ENCODE peak calls at places on chromosomes 12 and 14, in six cellular contexts. D, W, K, F, S and I are unnamed samples.

GRCh38 chr12:98856897-98857540 is 211.9 kb downstream of the APAF1 start:
- DNase-seq in D (peak), S (no peak), F (peak), W (no peak), K (peak), I (peak)

GRCh38 chr14:71454513-71455332 is 477.5 kb upstream of the RGS6 start:
- DNase-seq in S (no peak), D (no peak), K (no peak), W (no peak), F (no peak), I (no peak)

GRCh38 chr14:49892301-49892635 is 614 bp upstream of the ARF6 start:
- DNase-seq in F (no peak), W (peak), S (peak), D (no peak), K (peak), I (peak)

GRCh38 chr14:99057684-99058083 is 214.3 kb downstream of the BCL11B start:
- DNase-seq in K (no peak), D (no peak), F (no peak), W (no peak), S (no peak), I (no peak)

GRCh38 chr14:92475037-92475436 is 38.5 kb upstream of the RIN3 start:
- DNase-seq in S (no peak), D (no peak), K (no peak), F (no peak), W (no peak), I (no peak)

GRCh38 chr14:21723431-21724045 is 49.9 kb upstream of the OR4E1 start:
- DNase-seq in W (no peak), K (peak), F (peak), S (peak), D (peak), I (peak)

GRCh38 chr12:80293759-80294158 is 150.3 kb upstream of the PTPRQ start:
- DNase-seq in K (no peak), D (no peak), W (no peak), F (no peak), S (no peak), I (no peak)

GRCh38 chr14:100526632-100527031 is 60.6 kb downstream of the BEGAIN start:
- DNase-seq in S (no peak), D (no peak), K (no peak), W (peak), F (no peak), I (no peak)

GRCh38 chr12:110002691-110003515 is 3.7 kb downstream of the ANKRD13A start:
- DNase-seq in S (no peak), F (no peak), W (peak), K (no peak), D (no peak), I (no peak)

GRCh38 chr12:132593521-132593920 is 16.9 kb downstream of the LRCOL1 start:
- DNase-seq in D (no peak), F (no peak), W (no peak), K (no peak), S (no peak), I (no peak)

GRCh38 chr12:6197996-6198395 is 2.2 kb upstream of the CD9 start:
- DNase-seq in W (no peak), D (no peak), S (no peak), K (no peak), F (peak), I (no peak)
- H2BK120ac ChIP-seq in W (peak), D (no peak), S (no peak), K (no peak), F (no peak), I (no peak)

GRCh38 chr12:75683220-75683619 is 171.8 kb upstream of the KRR1 start:
- DNase-seq in K (no peak), D (no peak), W (no peak), S (no peak), F (no peak), I (no peak)
- H2BK15ac ChIP-seq in K (no peak), D (no peak), W (peak), S (no peak), F (no peak), I (no peak)

DNA sequence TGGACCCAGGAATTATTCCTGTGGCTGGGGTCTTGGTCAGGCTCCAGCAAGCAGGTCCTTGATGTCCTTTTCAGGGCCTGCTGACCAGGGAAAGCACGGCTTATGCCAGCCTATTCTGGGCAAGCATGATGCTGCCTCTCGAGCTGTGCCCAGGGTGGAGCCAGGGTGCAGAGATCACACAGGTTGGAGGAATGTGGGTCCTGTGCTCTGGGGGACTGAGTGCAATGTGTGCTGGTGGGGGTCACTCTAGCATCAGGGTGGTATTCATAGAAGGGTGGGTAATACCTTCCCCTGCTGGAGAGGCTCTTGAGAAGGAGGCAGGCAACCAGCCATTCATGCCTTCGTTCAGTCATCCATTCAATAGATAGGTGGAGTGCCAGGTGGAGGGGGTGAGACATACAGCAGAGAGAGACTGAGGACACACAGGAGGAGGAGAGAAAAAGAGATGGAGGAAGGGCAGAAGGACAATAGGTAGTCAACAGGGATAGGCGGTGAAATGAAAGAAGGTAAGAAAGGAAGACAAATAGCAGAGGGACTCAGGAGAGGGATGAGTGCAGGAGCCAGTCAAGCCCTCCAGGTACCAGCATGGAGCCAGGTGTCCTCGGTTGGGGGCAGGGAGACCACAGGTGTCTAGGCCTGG is 5.1 kb upstream of the ZNF385A start:
- DNase-seq in D (no peak), F (no peak), K (no peak), S (no peak), W (no peak), I (no peak)
- H4K8ac ChIP-seq in D (no peak), F (no peak), K (no peak), S (peak), W (no peak), I (no peak)

GRCh38 chr12:3998968-3999792 is 126.0 kb upstream of the PARP11 start:
- DNase-seq in F (no peak), W (no peak), K (no peak), S (no peak), D (no peak), I (peak)

GRCh38 chr12:3996322-3996721 is 123.1 kb upstream of the PARP11 start:
- DNase-seq in D (no peak), W (no peak), F (no peak), K (no peak), S (no peak), I (no peak)

GRCh38 chr12:3999904-4000303 is 126.7 kb upstream of the PARP11 start:
- DNase-seq in K (no peak), D (no peak), F (no peak), W (no peak), S (no peak), I (no peak)

GRCh38 chr12:4001031-4001430 is 127.8 kb upstream of the PARP11 start:
- DNase-seq in F (no peak), W (no peak), D (no peak), S (no peak), K (no peak), I (no peak)

DNA sequence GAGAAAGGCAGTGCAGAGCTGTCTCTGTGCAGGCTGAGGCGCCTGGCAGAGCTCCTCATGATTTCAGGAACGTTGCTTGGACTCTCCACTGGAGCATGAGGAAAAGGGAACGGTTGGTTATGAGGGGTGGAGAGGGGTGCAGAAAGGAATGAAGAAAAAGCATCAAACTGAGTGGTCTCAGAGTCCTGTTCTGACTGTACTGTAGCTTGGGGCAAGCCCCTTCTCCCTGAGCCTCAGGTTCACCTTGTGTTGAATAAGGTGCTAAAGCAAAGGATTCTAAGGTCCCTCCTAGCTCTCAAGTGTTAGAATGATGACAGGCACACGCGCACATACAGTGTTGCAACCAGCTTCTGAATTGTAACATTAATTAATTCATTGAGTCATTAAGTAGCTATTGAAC is 125.2 kb upstream of the PARP11 start:
- DNase-seq in F (no peak), S (no peak), W (no peak), D (no peak), K (no peak), I (no peak)
- H2BK120ac ChIP-seq in F (no peak), S (no peak), W (no peak), D (no peak), K (no peak), I (peak)

DNA sequence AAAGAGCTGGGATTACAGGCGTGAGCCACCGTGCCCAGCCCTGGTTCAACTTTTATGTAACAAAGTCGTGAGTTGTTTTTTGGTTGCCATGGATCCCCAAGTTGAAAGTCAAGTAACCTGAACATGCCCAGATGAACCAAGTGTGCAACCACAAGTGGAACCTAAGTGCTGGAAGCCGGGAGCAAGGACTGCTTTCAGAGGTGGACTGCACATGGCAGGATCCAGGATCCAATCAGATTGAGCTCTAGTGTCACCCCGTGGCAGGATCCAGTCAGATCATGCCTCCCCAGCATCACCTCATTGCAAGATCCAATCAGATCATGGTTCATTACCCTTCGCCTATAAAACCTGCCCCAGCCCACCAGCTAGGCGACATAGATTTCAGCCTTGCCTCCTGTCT is 43.8 kb upstream of the VASH1 start:
- DNase-seq in W (no peak), F (no peak), K (no peak), S (no peak), D (no peak), I (no peak)
- H2BK15ac ChIP-seq in W (no peak), F (no peak), K (no peak), S (no peak), D (no peak), I (no peak)

GRCh38 chr12:114664661-114665320 is 19.2 kb downstream of the TBX3 start:
- DNase-seq in S (no peak), W (no peak), K (no peak), D (peak), F (peak), I (peak)

GRCh38 chr12:114658002-114658441 is 26.0 kb downstream of the TBX3 start:
- DNase-seq in K (no peak), W (peak), F (no peak), S (peak), D (no peak), I (no peak)

GRCh38 chr12:114662512-114663177 is 21.3 kb downstream of the TBX3 start:
- DNase-seq in K (no peak), S (peak), D (peak), F (peak), W (peak), I (peak)

GRCh38 chr12:114659084-114659483 is 24.9 kb downstream of the TBX3 start:
- DNase-seq in W (no peak), K (no peak), S (no peak), F (no peak), D (no peak), I (no peak)

DNA sequence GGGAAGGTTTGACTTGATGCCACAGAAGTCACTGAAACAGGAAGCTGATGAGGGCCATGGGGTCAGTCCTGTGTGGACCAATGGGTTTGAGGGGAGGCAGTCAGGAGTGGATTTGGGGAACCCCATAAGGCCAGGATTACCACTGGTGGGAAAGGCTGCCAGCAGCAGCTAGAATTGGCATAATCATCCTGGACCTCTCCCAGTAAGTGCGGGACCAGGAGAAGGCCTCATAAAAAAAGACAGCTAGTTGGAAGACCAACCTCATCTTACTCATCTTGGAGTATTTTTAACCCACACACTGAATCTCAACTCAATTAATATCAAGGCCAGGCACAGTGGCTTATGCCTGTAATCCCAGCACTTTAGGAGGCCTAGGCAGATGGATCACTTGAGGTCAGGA is 22.7 kb downstream of the TBX3 start:
- DNase-seq in K (no peak), W (peak), S (no peak), F (no peak), D (no peak), I (no peak)
- H4K8ac ChIP-seq in K (no peak), W (no peak), S (no peak), F (no peak), D (no peak), I (no peak)

GRCh38 chr12:58459191-58459590 is 461.1 kb downstream of the LRIG3 start:
- DNase-seq in D (no peak), F (no peak), K (no peak), S (no peak), W (peak), I (no peak)
- H2BK120ac ChIP-seq in D (no peak), F (no peak), K (no peak), S (no peak), W (no peak), I (no peak)

GRCh38 chr12:15164997-15165659 is 56.1 kb downstream of the RERG start:
- DNase-seq in S (peak), D (no peak), K (no peak), W (no peak), F (no peak), I (peak)

GRCh38 chr12:15163577-15163976 is 57.6 kb downstream of the RERG start:
- DNase-seq in W (no peak), K (no peak), S (peak), F (no peak), D (no peak), I (peak)

GRCh38 chr12:15172423-15172822 is 48.8 kb downstream of the RERG start:
- DNase-seq in K (no peak), W (no peak), D (no peak), F (no peak), S (no peak), I (no peak)

GRCh38 chr12:15171015-15171646 is 50.1 kb downstream of the RERG start:
- DNase-seq in D (no peak), K (no peak), S (no peak), F (no peak), W (no peak), I (peak)

DNA sequence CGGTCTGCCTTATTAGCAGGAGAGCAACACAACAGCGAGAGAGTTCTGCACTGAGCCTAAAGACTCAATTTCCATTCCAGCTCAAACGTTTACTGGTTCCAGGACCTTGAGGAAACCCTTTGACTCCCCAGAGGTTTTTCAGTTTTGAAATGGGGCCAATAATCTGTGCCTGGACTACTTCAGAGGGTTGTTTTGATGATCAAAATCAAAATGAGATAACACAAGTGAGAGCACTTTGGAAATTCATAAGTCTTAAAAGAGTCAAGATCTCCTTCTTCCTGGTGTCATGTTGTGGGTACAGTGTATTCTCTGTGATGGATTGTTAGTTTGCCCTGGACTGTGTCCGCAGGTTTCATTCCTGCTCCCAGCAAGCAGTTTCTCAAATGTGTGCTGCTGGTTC is 52.9 kb downstream of the RERG start:
- DNase-seq in W (no peak), F (no peak), K (no peak), D (no peak), S (peak), I (no peak)
- H2BK15ac ChIP-seq in W (no peak), F (no peak), K (no peak), D (no peak), S (no peak), I (no peak)

GRCh38 chr14:64634558-64634957 is 69.7 kb upstream of the PLEKHG3 start:
- DNase-seq in D (no peak), F (no peak), K (no peak), W (no peak), S (no peak), I (peak)
- H4K8ac ChIP-seq in D (no peak), F (no peak), K (no peak), W (no peak), S (peak), I (no peak)